ENCODE peak calls at places on chromosomes 6 and 20, in five cellular contexts. One of them, this sample, is unnamed.

GRCh38 chr6:156731436-156731835 is 45.7 kb upstream of the ARID1B start:
- DNase-seq in lower lobe of right lung: no peak
- DNase-seq in AML-193: no peak
- DNase-seq in OCI-M1: no peak
- DNase-seq in WTC11: no peak
- DNase-seq in this sample: no peak

GRCh38 chr6:132214716-132215115 is 186.6 kb downstream of the MOXD1 start:
- DNase-seq in lower lobe of right lung: no peak
- DNase-seq in AML-193: no peak
- DNase-seq in OCI-M1: no peak
- DNase-seq in WTC11: no peak
- DNase-seq in this sample: no peak

GRCh38 chr6:168794515-168794914 is 353.5 kb downstream of the SMOC2 start:
- DNase-seq in lower lobe of right lung: no peak
- DNase-seq in AML-193: no peak
- DNase-seq in OCI-M1: no peak
- DNase-seq in WTC11: no peak
- DNase-seq in this sample: no peak

GRCh38 chr6:24829657-24830056 is 30.9 kb upstream of the ARMH2 start:
- DNase-seq in lower lobe of right lung: no peak
- DNase-seq in AML-193: no peak
- DNase-seq in OCI-M1: no peak
- DNase-seq in WTC11: no peak
- DNase-seq in this sample: no peak

GRCh38 chr6:37239950-37240713 is 17.4 kb upstream of the TBC1D22B start:
- DNase-seq in lower lobe of right lung: peak
- DNase-seq in AML-193: peak
- DNase-seq in OCI-M1: peak
- DNase-seq in WTC11: no peak
- DNase-seq in this sample: peak

GRCh38 chr6:143158113-143158581 is 97.5 kb downstream of the AIG1 start:
- DNase-seq in lower lobe of right lung: no peak
- DNase-seq in AML-193: no peak
- DNase-seq in OCI-M1: peak
- DNase-seq in WTC11: no peak
- DNase-seq in this sample: no peak

GRCh38 chr6:151034825-151035781 is 169.6 kb downstream of the MTHFD1L start:
- DNase-seq in lower lobe of right lung: no peak
- DNase-seq in AML-193: no peak
- DNase-seq in OCI-M1: no peak
- DNase-seq in WTC11: no peak
- DNase-seq in this sample: no peak

GRCh38 chr6:105824732-105825131 is 261.4 kb upstream of the PRDM1 start:
- DNase-seq in lower lobe of right lung: no peak
- DNase-seq in AML-193: no peak
- DNase-seq in OCI-M1: no peak
- DNase-seq in WTC11: no peak
- DNase-seq in this sample: no peak

GRCh38 chr6:137363805-137364138 is 130.4 kb downstream of the OLIG3 start:
- DNase-seq in lower lobe of right lung: no peak
- DNase-seq in AML-193: peak
- DNase-seq in OCI-M1: no peak
- DNase-seq in WTC11: no peak
- DNase-seq in this sample: no peak

GRCh38 chr20:53900380-53900999 is 169.9 kb downstream of the BCAS1 start:
- DNase-seq in lower lobe of right lung: no peak
- DNase-seq in AML-193: no peak
- DNase-seq in OCI-M1: no peak
- DNase-seq in WTC11: no peak
- DNase-seq in this sample: no peak

GRCh38 chr6:4294636-4295035 is 159.3 kb upstream of the ECI2 start:
- DNase-seq in lower lobe of right lung: no peak
- DNase-seq in AML-193: no peak
- DNase-seq in OCI-M1: no peak
- DNase-seq in WTC11: no peak
- DNase-seq in this sample: no peak

GRCh38 chr6:137697267-137697938 is 169.7 kb upstream of the TNFAIP3 start:
- DNase-seq in lower lobe of right lung: no peak
- DNase-seq in AML-193: peak
- DNase-seq in OCI-M1: no peak
- DNase-seq in WTC11: peak
- DNase-seq in this sample: no peak

GRCh38 chr6:77457720-77458349 is 5.5 kb downstream of the HTR1B start:
- DNase-seq in lower lobe of right lung: peak
- DNase-seq in AML-193: peak
- DNase-seq in OCI-M1: peak
- DNase-seq in WTC11: peak
- DNase-seq in this sample: peak

GRCh38 chr6:47343631-47344421 is 34.1 kb upstream of the TNFRSF21 start:
- DNase-seq in lower lobe of right lung: no peak
- DNase-seq in AML-193: peak
- DNase-seq in OCI-M1: peak
- DNase-seq in WTC11: no peak
- DNase-seq in this sample: no peak

GRCh38 chr6:148999921-149000589 is 253.2 kb downstream of the UST start:
- DNase-seq in lower lobe of right lung: peak
- DNase-seq in AML-193: no peak
- DNase-seq in OCI-M1: peak
- DNase-seq in WTC11: no peak
- DNase-seq in this sample: peak

GRCh38 chr6:33081098-33081824 is 5.5 kb downstream of the HLA-DPB1 start:
- DNase-seq in lower lobe of right lung: no peak
- DNase-seq in AML-193: no peak
- DNase-seq in OCI-M1: no peak
- DNase-seq in WTC11: no peak
- DNase-seq in this sample: no peak

GRCh38 chr20:4633780-4634179 is 87.9 kb upstream of the PRND start:
- DNase-seq in lower lobe of right lung: no peak
- DNase-seq in AML-193: no peak
- DNase-seq in OCI-M1: no peak
- DNase-seq in WTC11: no peak
- DNase-seq in this sample: no peak